ENCODE peak calls at places on chromosomes 5 and 9, in five cellular contexts. N is progenitor cell of endocrine pancreas, F is natural killer cell, D is bronchial epithelial cell, O is tibial artery. X is an unnamed sample.

GRCh38 chr5:151585970-151586369 is 5.2 kb downstream of the FAT2 start:
- DNase-seq in N (no peak), F (no peak), D (peak), O (no peak), X (no peak)

GRCh38 chr9:86321373-86321772 is 32.8 kb downstream of the TUT7 start:
- DNase-seq in N (no peak), F (no peak), D (peak), O (no peak), X (no peak)

GRCh38 chr5:16869821-16870796 is 66.0 kb downstream of the MYO10 start:
- DNase-seq in N (no peak), F (no peak), D (peak), O (no peak), X (no peak)

GRCh38 chr9:37511006-37511714 is 25.4 kb downstream of the POLR1E start:
- DNase-seq in N (no peak), F (no peak), D (no peak), O (no peak), X (no peak)

GRCh38 chr5:6598351-6598900 is 34.4 kb downstream of the NSUN2 start:
- DNase-seq in N (no peak), F (no peak), D (no peak), O (no peak), X (no peak)

GRCh38 chr5:149435015-149435376 is 55.9 kb upstream of the IL17B start:
- DNase-seq in N (no peak), F (no peak), D (no peak), O (no peak), X (no peak)

GRCh38 chr5:6673031-6673430 is 39.8 kb downstream of the SRD5A1 start:
- DNase-seq in N (no peak), F (no peak), D (no peak), O (no peak), X (no peak)

GRCh38 chr5:24110019-24110615 is 534.7 kb downstream of the CDH10 start:
- DNase-seq in N (no peak), F (no peak), D (peak), O (no peak), X (no peak)

GRCh38 chr5:169811023-169811422 is 169.3 kb downstream of the INSYN2B start:
- DNase-seq in N (no peak), F (no peak), D (no peak), O (no peak), X (no peak)

GRCh38 chr5:14267166-14267838 is 124.2 kb downstream of the TRIO start:
- DNase-seq in N (no peak), F (no peak), D (no peak), O (no peak), X (no peak)

DNA sequence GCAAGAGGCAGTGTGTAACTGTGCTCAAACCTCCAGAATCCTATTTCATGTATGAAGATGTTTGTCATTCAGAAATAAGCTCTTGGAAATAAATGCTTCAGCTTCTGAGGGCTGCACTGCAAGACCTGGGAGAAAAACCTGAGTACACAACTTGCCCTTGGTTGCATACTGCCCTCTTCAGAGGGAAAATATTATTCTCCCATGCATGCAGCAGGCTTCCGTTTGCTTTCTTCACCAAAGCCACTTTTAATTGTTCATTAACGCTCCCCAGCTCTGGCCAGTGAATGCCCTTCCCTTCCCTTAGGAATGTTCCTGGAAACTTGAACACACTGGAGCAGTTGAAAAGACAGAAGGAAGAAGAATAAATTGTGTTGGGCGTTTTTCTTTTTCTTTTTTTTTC is 2.5 kb upstream of the WHRN start:
- DNase-seq in N (no peak), F (no peak), D (peak), O (no peak), X (no peak)
- TF ChIP-seq CTCF in N (peak), F (peak), D (peak), O (no peak), X (peak)

GRCh38 chr9:114378016-114378415 is 9.8 kb downstream of the AKNA start:
- DNase-seq in N (no peak), F (no peak), D (no peak), O (no peak), X (peak)

GRCh38 chr9:114376586-114376985 is 11.2 kb downstream of the AKNA start:
- DNase-seq in N (no peak), F (no peak), D (no peak), O (no peak), X (no peak)

GRCh38 chr9:114380988-114381387 is 6.8 kb downstream of the AKNA start:
- DNase-seq in N (no peak), F (no peak), D (no peak), O (no peak), X (no peak)

GRCh38 chr9:114377046-114377445 is 10.7 kb downstream of the AKNA start:
- DNase-seq in N (no peak), F (no peak), D (no peak), O (no peak), X (peak)

GRCh38 chr9:114378883-114379282 is 8.9 kb downstream of the AKNA start:
- DNase-seq in N (no peak), F (no peak), D (no peak), O (no peak), X (no peak)
- TF ChIP-seq CTCF in N (no peak), F (no peak), D (no peak), O (no peak), X (no peak)

GRCh38 chr5:136446565-136446964 is 81.2 kb upstream of the TRPC7 start:
- DNase-seq in N (no peak), F (no peak), D (no peak), O (no peak), X (no peak)
- TF ChIP-seq CTCF in N (no peak), F (no peak), D (no peak), O (no peak), X (no peak)

GRCh38 chr5:20554001-20554400 is 566.0 kb upstream of the CDH18 start:
- DNase-seq in N (no peak), F (no peak), D (no peak), O (no peak), X (no peak)

GRCh38 chr5:20556364-20556763 is 568.4 kb upstream of the CDH18 start:
- DNase-seq in N (no peak), F (no peak), D (peak), O (no peak), X (no peak)

GRCh38 chr5:20559845-20560244 is 571.8 kb upstream of the CDH18 start:
- DNase-seq in N (no peak), F (no peak), D (no peak), O (no peak), X (no peak)

GRCh38 chr5:20555034-20555433 is 567.0 kb upstream of the CDH18 start:
- DNase-seq in N (no peak), F (no peak), D (no peak), O (no peak), X (no peak)
- TF ChIP-seq CTCF in N (no peak), F (no peak), D (no peak), O (no peak), X (no peak)